ENCODE peak calls at places on chromosomes 4 and X, in ten cellular contexts. L is GM23338; O is CD8-positive, alpha-beta T cell; T is glutamatergic neuron; Z is cardiac muscle cell; Y is Peyer's patch; J is heart left ventricle; A is type B pancreatic cell; V is SK-N-SH; D is endothelial cell. M is an unnamed sample.

GRCh38 chrX:153539171-153539978 is 21.9 kb downstream of the ATP2B3 start:
- DNase-seq in Z (peak; percentile 67), O (peak; percentile 34), V (peak; percentile 88), L (peak; percentile 69), Y (peak; percentile 35), J (peak; percentile 45), A (peak; percentile 82), D (peak; percentile 80), T (peak; percentile 82), M (peak; percentile 31)

GRCh38 chr4:138875886-138876608 is 139.5 kb upstream of the NOCT start:
- DNase-seq in J (no peak), V (no peak), L (no peak), Y (no peak), T (no peak), A (no peak), O (no peak), Z (peak; percentile 85), D (no peak), M (peak; percentile 93)

GRCh38 chrX:142804085-142804484 is 221.6 kb upstream of the SPANXN4 start:
- DNase-seq in J (no peak), Z (no peak), V (peak; percentile 4), T (peak; percentile 18), D (peak; percentile 8), O (no peak), Y (no peak), A (no peak), L (peak; percentile 47), M (no peak)

GRCh38 chr4:109547394-109547793 is 12.7 kb upstream of the MCUB start:
- DNase-seq in V (no peak), D (no peak), J (no peak), Y (no peak), L (no peak), T (no peak), Z (no peak), A (no peak), O (no peak), M (no peak)

GRCh38 chr4:46993075-46994006 is at the start of gene GABRA4:
- DNase-seq in L (peak; percentile 67), D (peak; percentile 15), J (peak; percentile 31), A (no peak), Y (no peak), O (no peak), Z (no peak), T (peak; percentile 33), V (no peak), M (no peak)

GRCh38 chrX:17597836-17598434 is 139.4 kb upstream of the SCML1 start:
- DNase-seq in O (no peak), T (no peak), D (no peak), Z (peak; percentile 82), J (peak; percentile 74), A (no peak), Y (peak; percentile 20), L (no peak), V (peak; percentile 17), M (peak; percentile 54)

GRCh38 chr4:76305971-76306881 is at the start of gene STBD1:
- DNase-seq in Z (peak; percentile 65), L (peak; percentile 88), A (peak; percentile 80), V (peak; percentile 86), T (peak; percentile 84), Y (no peak), O (no peak), J (peak; percentile 80), D (peak; percentile 61), M (peak; percentile 60)

GRCh38 chr4:174317531-174317930 is 33.8 kb downstream of the CEP44 start:
- DNase-seq in O (no peak), Z (peak; percentile 56), L (no peak), A (no peak), D (no peak), T (no peak), Y (no peak), J (no peak), V (no peak), M (no peak)

GRCh38 chr4:34649716-34650115 is 1594.6 kb downstream of the ARAP2 start:
- DNase-seq in O (no peak), L (no peak), A (no peak), T (no peak), V (no peak), D (no peak), Z (peak; percentile 27), Y (no peak), J (no peak), M (no peak)

GRCh38 chr4:118835896-118836762 is at the start of gene SEC24D:
- DNase-seq in J (peak; percentile 89), Y (peak; percentile 78), D (peak; percentile 98), T (peak; percentile 95), O (peak; percentile 76), L (peak; percentile 95), Z (peak; percentile 92), V (peak; percentile 99), A (peak; percentile 93), M (peak; percentile 85)

GRCh38 chr4:2634014-2634413 is 97.6 kb downstream of the FAM193A start:
- DNase-seq in L (no peak), V (no peak), Z (no peak), D (no peak), J (no peak), O (no peak), A (peak; percentile 44), T (no peak), Y (no peak), M (no peak)

GRCh38 chrX:118974088-118974907 is at the start of gene LONRF3:
- DNase-seq in J (peak; percentile 66), L (no peak), D (peak; percentile 17), Y (peak; percentile 73), Z (peak; percentile 64), A (no peak), O (peak; percentile 47), T (peak; percentile 46), V (peak; percentile 39), M (peak; percentile 29)

GRCh38 chrX:46180258-46180687 is 364.9 kb downstream of the ZNF674 start:
- DNase-seq in O (no peak), V (no peak), D (no peak), A (no peak), T (no peak), Y (no peak), L (no peak), J (no peak), Z (peak; percentile 89), M (peak; percentile 98)

GRCh38 chrX:70007946-70008345 is 41.8 kb downstream of the AWAT2 start:
- DNase-seq in V (no peak), T (no peak), A (no peak), D (no peak), Y (no peak), L (no peak), J (no peak), Z (peak; percentile 47), O (no peak), M (no peak)

GRCh38 chr4:87092389-87093141 is 127.9 kb downstream of the KLHL8 start:
- DNase-seq in A (no peak), Y (peak; percentile 51), O (no peak), L (no peak), Z (peak; percentile 88), V (peak; percentile 40), D (no peak), J (peak; percentile 66), T (no peak), M (peak; percentile 68)

GRCh38 chr4:40656221-40656863 is 26.7 kb upstream of the RBM47 start:
- DNase-seq in D (no peak), Z (no peak), Y (peak; percentile 28), A (no peak), L (no peak), V (no peak), O (no peak), J (no peak), T (no peak), M (no peak)

GRCh38 chr4:90996813-90997212 is 869.6 kb downstream of the CCSER1 start:
- DNase-seq in T (no peak), J (no peak), A (no peak), Z (no peak), V (no peak), Y (no peak), D (no peak), O (no peak), L (no peak), M (no peak)

GRCh38 chr4:159864337-159864736 is 761.5 kb downstream of the RAPGEF2 start:
- DNase-seq in A (no peak), Z (no peak), L (no peak), J (no peak), D (no peak), Y (no peak), O (no peak), T (no peak), V (no peak), M (no peak)

GRCh38 chr4:15848191-15848842 is 70.2 kb downstream of the CD38 start:
- DNase-seq in A (no peak), L (no peak), T (no peak), O (no peak), V (no peak), J (no peak), Y (no peak), Z (no peak), D (no peak), M (no peak)
- TF ChIP-seq CTCF in A (no peak), L (no peak), T (no peak), O (no peak), V (no peak), J (no peak), Y (no peak), Z (no peak), D (no peak), M (no peak)

GRCh38 chr4:29829067-29829466 is 891.1 kb upstream of the PCDH7 start:
- DNase-seq in D (no peak), Z (no peak), T (no peak), V (no peak), O (no peak), L (no peak), Y (no peak), A (no peak), J (no peak), M (no peak)
- TF ChIP-seq CTCF in D (no peak), Z (no peak), T (no peak), V (no peak), O (no peak), L (no peak), Y (no peak), A (no peak), J (no peak), M (no peak)

GRCh38 chr4:182917182-182918043 is at the start of gene DCTD:
- DNase-seq in A (peak; percentile 83), O (peak; percentile 76), L (peak; percentile 87), T (peak; percentile 80), V (peak; percentile 91), Z (peak; percentile 81), Y (peak; percentile 88), J (peak; percentile 86), D (peak; percentile 77), M (peak; percentile 75)
- TF ChIP-seq CTCF in A (peak; percentile 51), O (peak; percentile 20), L (peak; percentile 49), T (peak; percentile 14), V (peak; percentile 59), Z (peak; percentile 48), Y (peak; percentile 15), J (peak; percentile 41), D (no peak), M (peak; percentile 47)

DNA sequence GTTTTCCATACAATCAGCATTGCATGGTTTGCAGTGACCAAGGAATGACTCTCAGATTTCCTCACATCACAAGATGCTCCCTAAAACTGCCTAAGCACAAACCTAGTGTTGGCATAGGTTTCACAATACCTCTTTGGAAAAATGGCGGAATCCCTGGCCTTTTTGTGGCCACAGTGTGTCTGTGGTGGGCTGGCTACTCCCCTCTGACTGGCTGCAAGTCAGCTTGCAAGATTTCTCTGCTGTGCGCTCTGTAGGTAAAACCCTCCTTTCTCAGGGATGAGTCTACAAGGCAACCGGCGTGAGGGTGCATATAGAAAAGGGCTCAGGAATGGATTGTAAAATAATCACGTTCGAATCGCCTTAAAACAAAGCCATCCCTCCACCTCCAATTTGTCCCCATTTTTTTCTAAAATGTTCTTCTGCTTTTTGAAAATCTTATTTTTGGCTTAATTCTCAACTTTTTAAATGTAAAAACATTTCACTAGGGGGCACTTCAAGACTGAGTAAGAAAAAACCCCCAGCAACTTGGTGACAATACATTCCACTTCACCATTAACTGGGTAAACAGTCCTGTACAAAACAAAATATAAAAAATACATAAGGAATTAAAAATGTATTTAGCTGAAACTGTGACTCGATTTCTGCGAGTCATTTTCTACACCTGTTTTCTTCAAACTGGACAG is 235.6 kb downstream of the STIM2 start:
- DNase-seq in L (peak; percentile 37), O (no peak), D (no peak), J (no peak), T (no peak), Y (no peak), V (no peak), Z (no peak), A (peak; percentile 10), M (no peak)
- TF ChIP-seq CTCF in L (peak; percentile 53), O (no peak), D (peak; percentile 26), J (no peak), T (no peak), Y (no peak), V (peak; percentile 14), Z (no peak), A (peak; percentile 63), M (no peak)